ENCODE peak calls at places on chromosomes 4 and X, in nine cellular contexts. J is breast epithelium, B is A549, H is IMR-90, Y is sigmoid colon, U is body of pancreas, E is GM12878, T is NB4, Q is right lobe of liver. X is an unnamed sample.

GRCh38 chr4:124883642-124884041 is 171.1 kb upstream of the ANKRD50 start:
- DNase-seq in H (peak), Y (no peak), Q (no peak), J (no peak), E (no peak), B (no peak), T (no peak), U (no peak), X (no peak)

GRCh38 chr4:109256847-109257246 is 45.6 kb downstream of the COL25A1 start:
- DNase-seq in J (no peak), Q (no peak), E (no peak), H (no peak), Y (no peak), U (no peak), T (no peak), B (no peak), X (no peak)

GRCh38 chr4:75289843-75290616 is 224.2 kb downstream of the RCHY1 start:
- DNase-seq in Y (no peak), H (no peak), B (no peak), T (peak), E (peak), U (peak), J (no peak), Q (no peak), X (peak)

GRCh38 chr4:69832326-69833030 is 27.5 kb downstream of the SULT1E1 start:
- DNase-seq in Y (no peak), H (no peak), T (no peak), Q (peak), B (no peak), E (no peak), J (no peak), U (peak), X (no peak)

GRCh38 chrX:3939967-3940610 is 226.6 kb upstream of the PRKX start:
- DNase-seq in T (peak), U (peak), Y (no peak), H (peak), E (no peak), Q (no peak), J (no peak), B (no peak), X (no peak)

GRCh38 chr4:98614655-98615054 is 43.8 kb downstream of the TSPAN5 start:
- DNase-seq in J (no peak), Y (no peak), U (no peak), T (no peak), B (no peak), Q (no peak), H (no peak), E (no peak), X (no peak)

GRCh38 chr4:13528823-13529129 is 15.5 kb downstream of the NKX3-2 start:
- DNase-seq in U (no peak), Y (no peak), B (no peak), T (no peak), Q (no peak), J (no peak), H (no peak), E (no peak), X (no peak)

GRCh38 chr4:149347139-149347538 is 468.5 kb downstream of the IQCM start:
- DNase-seq in T (no peak), Q (no peak), J (no peak), B (no peak), Y (no peak), E (no peak), U (no peak), H (peak), X (no peak)

GRCh38 chr4:125070869-125071268 is 243.9 kb upstream of the FAT4 start:
- DNase-seq in Y (no peak), U (peak), T (no peak), E (no peak), H (no peak), Q (no peak), B (no peak), J (no peak), X (no peak)

GRCh38 chr4:107826427-107826980 is 1.8 kb downstream of the SGMS2 start:
- DNase-seq in J (no peak), E (no peak), U (no peak), Y (no peak), B (peak), Q (no peak), T (no peak), H (no peak), X (no peak)

GRCh38 chr4:142416711-142417275 is 429.3 kb downstream of the INPP4B start:
- DNase-seq in B (no peak), Q (no peak), Y (no peak), H (peak), E (no peak), J (no peak), U (no peak), T (no peak), X (no peak)

GRCh38 chrX:39222361-39223113 is 421.3 kb downstream of the MID1IP1 start:
- DNase-seq in E (no peak), Y (no peak), J (no peak), H (no peak), T (no peak), U (no peak), B (no peak), Q (no peak), X (no peak)

GRCh38 chrX:19672211-19672814 is 157.0 kb upstream of the MAP3K15 start:
- DNase-seq in E (no peak), U (no peak), Q (no peak), Y (no peak), J (no peak), H (no peak), T (no peak), B (no peak), X (no peak)

GRCh38 chrX:133215747-133216146 is 2.4 kb downstream of the TFDP3 start:
- DNase-seq in T (peak), E (no peak), Y (no peak), B (no peak), U (peak), J (peak), H (peak), Q (no peak), X (no peak)

GRCh38 chr4:22356996-22357596 is 158.8 kb downstream of the ADGRA3 start:
- DNase-seq in H (peak), T (peak), B (no peak), Y (no peak), J (no peak), Q (no peak), E (no peak), U (no peak), X (no peak)

GRCh38 chrX:83966347-83966746 is 105.4 kb downstream of the CYLC1 start:
- DNase-seq in B (no peak), U (no peak), Y (no peak), T (no peak), Q (no peak), H (no peak), J (no peak), E (no peak), X (no peak)

GRCh38 chrX:13574600-13574999 is 5.2 kb downstream of the EGFL6 start:
- DNase-seq in T (no peak), B (no peak), J (no peak), H (no peak), Y (no peak), E (peak), Q (no peak), U (no peak), X (no peak)

GRCh38 chr4:53376900-53377299 is 541 bp upstream of the FIP1L1 start:
- DNase-seq in T (peak), B (no peak), H (no peak), Y (no peak), E (no peak), U (no peak), J (no peak), Q (no peak), X (no peak)

GRCh38 chr4:173538148-173538902 is 8.3 kb upstream of the HAND2 start:
- DNase-seq in H (no peak), E (no peak), J (no peak), U (no peak), Q (no peak), B (no peak), Y (peak), T (peak), X (no peak)

GRCh38 chrX:10633722-10634121 is 13.3 kb upstream of the MID1 start:
- DNase-seq in U (peak), B (peak), J (no peak), H (peak), E (no peak), Y (peak), Q (no peak), T (peak), X (no peak)

GRCh38 chrX:67692246-67692645 is 148.4 kb downstream of the AR start:
- DNase-seq in Y (no peak), J (no peak), U (no peak), Q (no peak), E (no peak), H (peak), B (no peak), T (no peak), X (no peak)

GRCh38 chrX:22090181-22090580 is 58.1 kb downstream of the PHEX start:
- DNase-seq in T (no peak), U (no peak), B (no peak), H (peak), Y (no peak), J (no peak), E (no peak), Q (no peak), X (no peak)

GRCh38 chrX:1657367-1658082 is 42.7 kb downstream of the ASMT start:
- DNase-seq in T (peak), Q (no peak), Y (no peak), E (peak), B (no peak), J (no peak), U (peak), H (no peak), X (no peak)

GRCh38 chr4:20305976-20306375 is 54.3 kb downstream of the SLIT2 start:
- DNase-seq in Q (no peak), Y (no peak), H (peak), J (no peak), U (no peak), T (peak), B (no peak), E (no peak), X (no peak)
- TF ChIP-seq CTCF in Q (no peak), Y (no peak), H (peak), J (no peak), U (peak), T (no peak), B (no peak), E (no peak), X (no peak)

DNA sequence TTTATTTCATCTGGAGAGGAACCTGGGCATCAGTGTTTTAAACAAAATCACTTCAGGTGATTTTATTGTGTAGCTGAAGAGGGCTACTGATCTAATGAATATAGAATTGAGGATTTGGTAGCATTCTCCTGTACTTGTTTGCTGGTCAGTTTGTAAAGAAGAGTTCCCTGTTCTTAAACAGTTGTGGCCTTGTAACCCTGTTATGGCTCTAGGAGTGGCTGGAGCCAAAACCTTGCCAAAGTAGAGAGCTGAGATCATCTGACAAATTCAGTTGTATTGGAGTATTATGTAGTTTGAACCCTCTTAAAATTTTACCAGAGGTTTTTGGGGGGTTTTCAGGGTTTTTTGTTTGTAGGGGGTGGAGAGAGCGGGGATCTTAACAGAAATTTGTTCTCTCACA is 36.5 kb downstream of the USP9X start:
- DNase-seq in E (no peak), Y (no peak), H (no peak), Q (no peak), U (no peak), J (no peak), T (no peak), B (no peak), X (no peak)
- H3K4me3 ChIP-seq in E (peak), Y (no peak), H (no peak), Q (no peak), U (no peak), J (no peak), T (no peak), B (no peak), X (no peak)

GRCh38 chrX:119235872-119236598 is at the start of gene PGRMC1:
- DNase-seq in J (peak), Y (peak), B (peak), U (peak), E (peak), T (peak), Q (peak), H (peak), X (peak)
- TF ChIP-seq POLR2A in J (no peak), Y (peak), B (peak), U (peak), E (peak), T (peak), Q (peak), H (peak), X (peak)

GRCh38 chr4:2281575-2282343 is 19.9 kb upstream of the MXD4 start:
- DNase-seq in U (peak), H (no peak), B (no peak), Y (no peak), E (peak), T (peak), Q (peak), J (no peak), X (no peak)

GRCh38 chr4:2284161-2284933 is 22.4 kb upstream of the MXD4 start:
- DNase-seq in H (no peak), J (no peak), E (no peak), T (no peak), U (no peak), Y (peak), B (no peak), Q (peak), X (no peak)

GRCh38 chr4:2277956-2278355 is 16.0 kb upstream of the MXD4 start:
- DNase-seq in Y (no peak), T (no peak), E (no peak), Q (peak), H (no peak), U (no peak), J (no peak), B (no peak), X (no peak)

GRCh38 chr4:2283199-2283711 is 21.3 kb upstream of the MXD4 start:
- DNase-seq in H (no peak), U (no peak), E (no peak), T (no peak), Y (peak), B (no peak), J (no peak), Q (no peak), X (no peak)

GRCh38 chr4:2280531-2281300 is 18.8 kb upstream of the MXD4 start:
- DNase-seq in J (no peak), Y (no peak), T (no peak), U (no peak), Q (peak), H (no peak), E (no peak), B (no peak), X (no peak)
- TF ChIP-seq CTCF in J (no peak), Y (no peak), T (no peak), U (peak), Q (no peak), H (peak), E (no peak), B (peak), X (peak)

GRCh38 chr4:6446538-6447451 is 25.6 kb downstream of the PPP2R2C start:
- DNase-seq in H (no peak), B (no peak), Q (no peak), Y (no peak), J (no peak), T (no peak), E (no peak), U (peak), X (peak)

GRCh38 chr4:6446130-6446482 is 26.3 kb downstream of the PPP2R2C start:
- DNase-seq in T (no peak), U (no peak), E (no peak), H (no peak), B (no peak), J (no peak), Y (no peak), Q (no peak), X (no peak)

GRCh38 chr4:6448476-6449170 is 23.8 kb downstream of the PPP2R2C start:
- DNase-seq in Q (no peak), B (no peak), J (no peak), T (no peak), U (no peak), Y (no peak), H (no peak), E (no peak), X (no peak)

GRCh38 chr4:6449335-6449734 is 23.1 kb downstream of the PPP2R2C start:
- DNase-seq in Y (no peak), B (no peak), T (no peak), J (no peak), U (no peak), H (no peak), Q (no peak), E (no peak), X (no peak)

DNA sequence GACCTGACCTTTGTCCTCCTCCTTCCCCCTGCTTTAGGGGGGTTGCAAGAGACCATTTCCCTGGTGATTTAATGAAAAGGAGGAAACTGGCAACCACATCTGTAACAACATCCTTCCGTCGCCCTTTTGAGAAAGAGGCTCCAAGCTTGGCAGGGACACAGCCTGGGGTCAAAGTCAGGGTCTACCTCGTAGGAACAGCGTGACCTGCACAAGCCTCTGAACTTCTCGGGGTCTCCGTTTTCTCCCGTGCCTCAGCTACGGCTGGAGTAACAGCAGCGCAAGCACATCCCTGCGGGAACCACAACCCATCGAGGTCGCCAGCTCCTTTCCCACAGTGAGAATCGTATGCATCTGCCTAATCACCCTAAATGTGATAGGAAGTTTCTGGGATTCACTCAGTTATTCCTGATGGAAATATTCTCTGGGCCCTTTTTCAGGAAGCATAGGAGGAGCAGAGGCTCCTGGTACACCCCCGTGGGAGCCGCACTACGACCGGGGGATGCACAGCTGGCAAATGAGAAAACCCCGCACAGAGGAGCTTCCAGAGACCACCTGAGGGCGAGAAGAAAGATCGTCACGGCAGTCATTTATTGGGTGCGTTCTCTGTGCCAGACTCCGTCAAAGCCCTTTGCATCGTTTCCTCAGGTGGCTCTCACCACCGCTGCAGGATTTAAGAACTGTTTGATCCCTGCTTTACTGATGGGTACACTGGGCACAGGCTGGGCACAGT is 24.7 kb downstream of the PPP2R2C start:
- DNase-seq in J (no peak), T (no peak), Y (no peak), E (no peak), H (no peak), Q (no peak), B (no peak), U (no peak), X (no peak)
- H3K4me3 ChIP-seq in J (no peak), T (no peak), Y (no peak), E (no peak), H (no peak), Q (no peak), B (no peak), U (no peak), X (no peak)

DNA sequence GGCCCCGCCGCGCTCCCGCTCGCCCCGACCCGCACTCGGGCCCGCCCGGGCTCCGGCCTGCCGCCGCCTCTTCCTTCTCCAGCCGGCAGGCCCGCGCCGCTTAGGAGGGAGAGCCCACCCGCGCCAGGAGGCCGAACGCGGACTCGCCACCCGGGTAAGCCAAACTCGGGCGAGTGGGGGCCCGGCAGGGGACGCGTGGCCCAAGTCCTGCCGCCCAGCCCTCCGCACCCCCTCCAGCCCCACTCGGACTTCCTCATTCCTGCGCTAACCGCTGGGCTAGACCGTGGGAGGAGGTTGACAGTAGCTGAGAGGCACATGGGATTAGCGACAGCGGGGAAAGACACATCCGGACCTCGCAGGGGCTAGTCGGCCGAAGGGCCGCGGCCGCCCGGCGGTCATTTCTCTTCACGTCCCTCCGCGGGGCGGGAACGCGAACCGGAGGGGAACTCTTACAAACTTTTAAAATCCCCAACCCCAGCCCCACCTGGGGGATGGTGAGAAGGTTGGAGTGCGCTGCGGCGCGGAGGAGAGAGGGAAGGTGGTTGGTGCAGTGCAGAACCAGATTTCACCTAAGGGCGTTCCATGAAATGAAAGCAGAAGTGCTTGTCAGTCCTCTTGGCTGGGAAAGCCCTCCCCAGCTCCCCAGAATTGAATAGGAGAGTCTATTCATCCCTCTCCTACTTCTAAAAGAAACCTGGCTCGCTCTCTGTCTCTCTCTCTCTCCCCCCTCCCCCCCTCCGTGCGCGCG is 650 bp downstream of the NFKB1 start:
- DNase-seq in T (peak), B (no peak), Q (peak), E (peak), U (peak), Y (peak), J (peak), H (peak), X (peak)
- TF ChIP-seq POLR2A in T (no peak), B (peak), Q (peak), E (peak), U (peak), Y (peak), J (peak), H (peak), X (peak)

GRCh38 chrX:25968920-25969319 is 169.2 kb upstream of the MAGEB18 start:
- DNase-seq in U (peak), H (no peak), B (no peak), T (peak), J (no peak), Q (no peak), E (no peak), Y (no peak), X (no peak)
- TF ChIP-seq CTCF in U (peak), H (peak), B (no peak), T (peak), J (no peak), Q (no peak), E (peak), Y (no peak), X (no peak)

DNA sequence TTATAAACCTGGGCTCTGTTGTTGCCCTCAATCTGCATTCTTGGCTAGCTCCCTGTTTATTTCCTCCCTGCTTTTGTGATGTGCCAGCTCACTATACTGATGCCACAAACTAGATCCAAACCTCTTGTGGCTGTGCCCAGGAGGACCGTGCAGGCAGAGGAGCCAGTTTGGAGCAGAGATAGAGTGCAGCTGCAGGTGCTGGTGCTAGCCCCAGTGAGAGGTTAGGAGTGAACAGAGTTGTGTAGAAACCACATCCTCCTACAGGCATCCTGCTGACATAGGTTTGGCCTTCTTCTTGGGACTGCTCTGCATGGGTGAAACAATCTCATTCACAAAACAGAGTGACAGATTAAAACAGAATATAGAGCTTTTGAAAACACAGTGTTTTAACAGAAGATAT is 25.7 kb upstream of the TNIP3 start:
- DNase-seq in H (no peak), E (peak), Q (no peak), B (no peak), T (peak), J (no peak), U (no peak), Y (no peak), X (peak)
- H3K4me3 ChIP-seq in H (no peak), E (no peak), Q (no peak), B (no peak), T (no peak), J (no peak), U (no peak), Y (no peak), X (no peak)

GRCh38 chrX:48737213-48737938 is 24.2 kb upstream of the GLOD5 start:
- DNase-seq in U (peak), Y (peak), Q (peak), B (peak), T (peak), E (peak), H (peak), J (peak), X (peak)
- TF ChIP-seq POLR2A in U (peak), Y (peak), Q (peak), B (peak), T (peak), E (peak), H (peak), J (peak), X (peak)

DNA sequence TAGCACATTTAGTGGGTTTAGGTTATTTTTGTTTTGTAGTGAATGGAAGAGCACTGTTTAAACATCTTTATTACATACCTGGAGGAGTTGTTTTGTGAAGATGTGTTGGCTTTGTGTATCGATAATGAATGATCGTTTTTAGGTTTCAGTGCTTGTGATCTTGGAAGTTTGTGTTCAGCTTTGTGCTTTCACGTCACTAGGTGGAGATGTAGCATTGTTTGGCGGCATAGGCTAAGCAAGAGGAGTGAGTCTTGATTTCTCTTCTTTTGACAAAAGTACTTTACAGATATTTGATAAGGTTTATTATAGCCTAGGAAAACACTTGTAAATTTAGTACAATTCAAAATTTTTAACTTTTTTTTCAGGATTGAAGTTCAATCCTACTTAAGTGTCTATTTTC is 50.4 kb downstream of the PDK3 start:
- DNase-seq in H (peak), B (no peak), Q (no peak), E (no peak), U (no peak), J (no peak), Y (no peak), T (peak), X (no peak)
- TF ChIP-seq CTCF in H (no peak), B (peak), Q (no peak), E (no peak), U (no peak), J (no peak), Y (no peak), T (no peak), X (no peak)

X was measured in Peyer's patch.